ENCODE peak calls at places on chromosomes 11 and 22, in four cellular contexts. One of them, this sample, is unnamed.
A peak's percentile ranks its signal among the peaks of the same experiment; 100 is the strongest.

GRCh38 chr22:28855355-28856094 is 27.8 kb upstream of the ZNRF3 start:
- DNase-seq in K562: peak; percentile 59
- DNase-seq in HepG2: peak; percentile 70
- DNase-seq in GM12878: peak; percentile 27
- DNase-seq in this sample: peak; percentile 83

GRCh38 chr11:129950319-129951034 is 52.2 kb downstream of the PRDM10 start:
- DNase-seq in HepG2: no peak
- DNase-seq in GM12878: no peak
- DNase-seq in K562: no peak
- DNase-seq in this sample: no peak

GRCh38 chr11:115527534-115528125 is 23.4 kb upstream of the CADM1 start:
- DNase-seq in HepG2: no peak
- DNase-seq in K562: no peak
- DNase-seq in GM12878: no peak
- DNase-seq in this sample: no peak

GRCh38 chr11:28963189-28963588 is 855.0 kb downstream of the METTL15 start:
- DNase-seq in K562: no peak
- DNase-seq in GM12878: no peak
- DNase-seq in HepG2: no peak
- DNase-seq in this sample: no peak

GRCh38 chr22:25380141-25380747 is 160.8 kb downstream of the CRYBB2 start:
- DNase-seq in GM12878: no peak
- DNase-seq in HepG2: no peak
- DNase-seq in K562: no peak
- DNase-seq in this sample: no peak

GRCh38 chr11:2687782-2688191 is 12.0 kb downstream of the KCNQ1OT1 start:
- DNase-seq in GM12878: no peak
- DNase-seq in K562: no peak
- DNase-seq in HepG2: no peak
- DNase-seq in this sample: no peak

GRCh38 chr11:65522640-65523322 is 2.1 kb upstream of the SCYL1 start:
- DNase-seq in GM12878: no peak
- DNase-seq in HepG2: no peak
- DNase-seq in K562: no peak
- DNase-seq in this sample: no peak

GRCh38 chr11:61952882-61953281 is 2.7 kb downstream of the BEST1 start:
- DNase-seq in GM12878: no peak
- DNase-seq in HepG2: no peak
- DNase-seq in K562: no peak
- DNase-seq in this sample: no peak

GRCh38 chr11:9568854-9569587 is 4.4 kb upstream of the WEE1 start:
- DNase-seq in K562: no peak
- DNase-seq in HepG2: peak; percentile 97
- DNase-seq in GM12878: no peak
- DNase-seq in this sample: no peak

GRCh38 chr11:6319001-6319878 is 1.1 kb downstream of the CAVIN3 start:
- DNase-seq in GM12878: no peak
- DNase-seq in K562: no peak
- DNase-seq in HepG2: no peak
- DNase-seq in this sample: no peak

GRCh38 chr11:11584937-11585336 is 36.9 kb downstream of the GALNT18 start:
- DNase-seq in GM12878: no peak
- DNase-seq in HepG2: no peak
- DNase-seq in K562: no peak
- DNase-seq in this sample: no peak

GRCh38 chr11:120432056-120433018 is 79.2 kb upstream of the GRIK4 start:
- DNase-seq in GM12878: peak; percentile 33
- DNase-seq in K562: peak; percentile 18
- DNase-seq in HepG2: peak; percentile 51
- DNase-seq in this sample: no peak

GRCh38 chr11:17774232-17775034 is 39.9 kb downstream of the KCNC1 start:
- DNase-seq in GM12878: no peak
- DNase-seq in HepG2: peak; percentile 70
- DNase-seq in K562: no peak
- DNase-seq in this sample: no peak

GRCh38 chr11:8041576-8041975 is 39.4 kb upstream of the TUB start:
- DNase-seq in GM12878: no peak
- DNase-seq in HepG2: no peak
- DNase-seq in K562: no peak
- DNase-seq in this sample: no peak

GRCh38 chr11:58998480-58999290 is 59.4 kb downstream of the GLYATL1 start:
- DNase-seq in HepG2: no peak
- DNase-seq in GM12878: no peak
- DNase-seq in K562: no peak
- DNase-seq in this sample: no peak
- TF ChIP-seq TARDBP in HepG2: no peak
- TF ChIP-seq TARDBP in GM12878: no peak
- TF ChIP-seq TARDBP in K562: no peak
- TF ChIP-seq TARDBP in this sample: no peak

GRCh38 chr22:36505998-36506635 is 723 bp downstream of the FOXRED2 start:
- DNase-seq in K562: peak; percentile 40
- DNase-seq in HepG2: no peak
- DNase-seq in GM12878: no peak
- DNase-seq in this sample: peak; percentile 56
- TF ChIP-seq FOXK2 in K562: no peak
- TF ChIP-seq FOXK2 in HepG2: no peak
- TF ChIP-seq FOXK2 in GM12878: no peak
- TF ChIP-seq FOXK2 in this sample: no peak

GRCh38 chr11:85114786-85115185 is 512.4 kb downstream of the DLG2 start:
- DNase-seq in HepG2: no peak
- DNase-seq in K562: no peak
- DNase-seq in GM12878: no peak
- DNase-seq in this sample: no peak
- TF ChIP-seq FOXM1 in HepG2: no peak
- TF ChIP-seq FOXM1 in K562: no peak
- TF ChIP-seq FOXM1 in GM12878: no peak
- TF ChIP-seq FOXM1 in this sample: no peak

GRCh38 chr22:45928726-45929359 is 48.1 kb downstream of the WNT7B start:
- DNase-seq in K562: no peak
- DNase-seq in GM12878: no peak
- DNase-seq in HepG2: no peak
- DNase-seq in this sample: no peak

GRCh38 chr22:45923812-45924211 is 53.1 kb downstream of the WNT7B start:
- DNase-seq in GM12878: no peak
- DNase-seq in HepG2: no peak
- DNase-seq in K562: no peak
- DNase-seq in this sample: no peak

GRCh38 chr22:45929649-45930048 is 47.3 kb downstream of the WNT7B start:
- DNase-seq in K562: no peak
- DNase-seq in HepG2: no peak
- DNase-seq in GM12878: no peak
- DNase-seq in this sample: no peak

GRCh38 chr22:45925811-45926351 is 51.1 kb downstream of the WNT7B start:
- DNase-seq in HepG2: no peak
- DNase-seq in GM12878: no peak
- DNase-seq in K562: no peak
- DNase-seq in this sample: no peak

GRCh38 chr22:45927059-45927458 is 49.9 kb downstream of the WNT7B start:
- DNase-seq in HepG2: no peak
- DNase-seq in GM12878: no peak
- DNase-seq in K562: no peak
- DNase-seq in this sample: no peak
- TF ChIP-seq TARDBP in HepG2: no peak
- TF ChIP-seq TARDBP in GM12878: no peak
- TF ChIP-seq TARDBP in K562: no peak
- TF ChIP-seq TARDBP in this sample: no peak